ENCODE peak calls at places on chromosomes 16 and 17, in ten cellular contexts. One of them, this sample, is unnamed.

GRCh38 chr17:61442878-61443474 is 9.2 kb upstream of the TBX4 start:
- DNase-seq in AG04449: no peak
- DNase-seq in fibroblast of the aortic adventitia: no peak
- DNase-seq in GM23338: no peak
- DNase-seq in psoas muscle: no peak
- DNase-seq in progenitor cell of endocrine pancreas: no peak
- DNase-seq in cardiac fibroblast: no peak
- DNase-seq in lower leg skin: no peak
- DNase-seq in body of pancreas: no peak
- DNase-seq in HCT116: no peak
- DNase-seq in this sample: no peak

GRCh38 chr16:14309906-14310305 is 238.8 kb downstream of the MRTFB start:
- DNase-seq in AG04449: no peak
- DNase-seq in fibroblast of the aortic adventitia: peak; percentile 46
- DNase-seq in GM23338: no peak
- DNase-seq in psoas muscle: no peak
- DNase-seq in progenitor cell of endocrine pancreas: no peak
- DNase-seq in cardiac fibroblast: peak; percentile 83
- DNase-seq in lower leg skin: no peak
- DNase-seq in body of pancreas: no peak
- DNase-seq in HCT116: no peak
- DNase-seq in this sample: no peak

GRCh38 chr16:61324044-61324443 is 712.2 kb downstream of the CDH8 start:
- DNase-seq in AG04449: no peak
- DNase-seq in fibroblast of the aortic adventitia: no peak
- DNase-seq in GM23338: no peak
- DNase-seq in psoas muscle: no peak
- DNase-seq in progenitor cell of endocrine pancreas: no peak
- DNase-seq in cardiac fibroblast: no peak
- DNase-seq in lower leg skin: no peak
- DNase-seq in body of pancreas: no peak
- DNase-seq in HCT116: no peak
- DNase-seq in this sample: no peak

GRCh38 chr16:24289301-24289700 is 33.2 kb downstream of the CACNG3 start:
- DNase-seq in AG04449: no peak
- DNase-seq in fibroblast of the aortic adventitia: no peak
- DNase-seq in GM23338: no peak
- DNase-seq in psoas muscle: no peak
- DNase-seq in progenitor cell of endocrine pancreas: no peak
- DNase-seq in cardiac fibroblast: no peak
- DNase-seq in lower leg skin: peak; percentile 29
- DNase-seq in body of pancreas: no peak
- DNase-seq in HCT116: no peak
- DNase-seq in this sample: no peak

GRCh38 chr16:88512728-88513674 is 57.2 kb upstream of the ZC3H18 start:
- DNase-seq in AG04449: no peak
- DNase-seq in fibroblast of the aortic adventitia: no peak
- DNase-seq in GM23338: no peak
- DNase-seq in psoas muscle: no peak
- DNase-seq in progenitor cell of endocrine pancreas: no peak
- DNase-seq in cardiac fibroblast: no peak
- DNase-seq in lower leg skin: no peak
- DNase-seq in body of pancreas: no peak
- DNase-seq in HCT116: no peak
- DNase-seq in this sample: no peak

GRCh38 chr16:10828851-10829331 is 10.3 kb upstream of the TVP23A start:
- DNase-seq in AG04449: no peak
- DNase-seq in fibroblast of the aortic adventitia: peak; percentile 98
- DNase-seq in GM23338: peak; percentile 30
- DNase-seq in psoas muscle: peak; percentile 93
- DNase-seq in progenitor cell of endocrine pancreas: no peak
- DNase-seq in cardiac fibroblast: peak; percentile 66
- DNase-seq in lower leg skin: peak; percentile 97
- DNase-seq in body of pancreas: peak; percentile 98
- DNase-seq in HCT116: no peak
- DNase-seq in this sample: peak; percentile 48

GRCh38 chr16:86798247-86799041 is 220.1 kb downstream of the FOXL1 start:
- DNase-seq in AG04449: no peak
- DNase-seq in fibroblast of the aortic adventitia: peak; percentile 31
- DNase-seq in GM23338: no peak
- DNase-seq in psoas muscle: no peak
- DNase-seq in progenitor cell of endocrine pancreas: no peak
- DNase-seq in cardiac fibroblast: peak; percentile 4
- DNase-seq in lower leg skin: no peak
- DNase-seq in body of pancreas: no peak
- DNase-seq in HCT116: no peak
- DNase-seq in this sample: no peak

GRCh38 chr17:68849673-68850260 is 105.4 kb downstream of the ABCA8 start:
- DNase-seq in AG04449: no peak
- DNase-seq in fibroblast of the aortic adventitia: no peak
- DNase-seq in GM23338: no peak
- DNase-seq in psoas muscle: no peak
- DNase-seq in progenitor cell of endocrine pancreas: no peak
- DNase-seq in cardiac fibroblast: no peak
- DNase-seq in lower leg skin: no peak
- DNase-seq in body of pancreas: no peak
- DNase-seq in HCT116: no peak
- DNase-seq in this sample: no peak

GRCh38 chr17:66307257-66307656 is 4.8 kb downstream of the PRKCA start:
- DNase-seq in AG04449: no peak
- DNase-seq in fibroblast of the aortic adventitia: no peak
- DNase-seq in GM23338: no peak
- DNase-seq in psoas muscle: no peak
- DNase-seq in progenitor cell of endocrine pancreas: no peak
- DNase-seq in cardiac fibroblast: no peak
- DNase-seq in lower leg skin: no peak
- DNase-seq in body of pancreas: no peak
- DNase-seq in HCT116: no peak
- DNase-seq in this sample: no peak

GRCh38 chr16:4239020-4239419 is 2.9 kb downstream of the SRL start:
- DNase-seq in AG04449: no peak
- DNase-seq in fibroblast of the aortic adventitia: no peak
- DNase-seq in GM23338: no peak
- DNase-seq in psoas muscle: no peak
- DNase-seq in progenitor cell of endocrine pancreas: no peak
- DNase-seq in cardiac fibroblast: no peak
- DNase-seq in lower leg skin: no peak
- DNase-seq in body of pancreas: no peak
- DNase-seq in HCT116: no peak
- DNase-seq in this sample: no peak

GRCh38 chr17:10767237-10767636 is 36.7 kb downstream of the TMEM238L start:
- DNase-seq in AG04449: no peak
- DNase-seq in fibroblast of the aortic adventitia: no peak
- DNase-seq in GM23338: no peak
- DNase-seq in psoas muscle: no peak
- DNase-seq in progenitor cell of endocrine pancreas: no peak
- DNase-seq in cardiac fibroblast: no peak
- DNase-seq in lower leg skin: peak; percentile 60
- DNase-seq in body of pancreas: no peak
- DNase-seq in HCT116: no peak
- DNase-seq in this sample: no peak

GRCh38 chr17:1367351-1367745 is 32.7 kb downstream of the YWHAE start:
- DNase-seq in AG04449: no peak
- DNase-seq in fibroblast of the aortic adventitia: peak; percentile 43
- DNase-seq in GM23338: no peak
- DNase-seq in psoas muscle: no peak
- DNase-seq in progenitor cell of endocrine pancreas: no peak
- DNase-seq in cardiac fibroblast: no peak
- DNase-seq in lower leg skin: no peak
- DNase-seq in body of pancreas: no peak
- DNase-seq in HCT116: no peak
- DNase-seq in this sample: no peak

GRCh38 chr17:40175928-40176327 is 1.3 kb upstream of the RAPGEFL1 start:
- DNase-seq in AG04449: no peak
- DNase-seq in fibroblast of the aortic adventitia: no peak
- DNase-seq in GM23338: peak; percentile 33
- DNase-seq in psoas muscle: no peak
- DNase-seq in progenitor cell of endocrine pancreas: no peak
- DNase-seq in cardiac fibroblast: no peak
- DNase-seq in lower leg skin: no peak
- DNase-seq in body of pancreas: no peak
- DNase-seq in HCT116: no peak
- DNase-seq in this sample: no peak

GRCh38 chr17:4232168-4232813 is 31.5 kb downstream of the ANKFY1 start:
- DNase-seq in AG04449: no peak
- DNase-seq in fibroblast of the aortic adventitia: peak; percentile 81
- DNase-seq in GM23338: no peak
- DNase-seq in psoas muscle: no peak
- DNase-seq in progenitor cell of endocrine pancreas: no peak
- DNase-seq in cardiac fibroblast: peak; percentile 78
- DNase-seq in lower leg skin: no peak
- DNase-seq in body of pancreas: no peak
- DNase-seq in HCT116: no peak
- DNase-seq in this sample: no peak

GRCh38 chr17:80268427-80268826 is 7.8 kb downstream of the RNF213 start:
- DNase-seq in AG04449: no peak
- DNase-seq in fibroblast of the aortic adventitia: no peak
- DNase-seq in GM23338: no peak
- DNase-seq in psoas muscle: no peak
- DNase-seq in progenitor cell of endocrine pancreas: no peak
- DNase-seq in cardiac fibroblast: no peak
- DNase-seq in lower leg skin: no peak
- DNase-seq in body of pancreas: no peak
- DNase-seq in HCT116: no peak
- DNase-seq in this sample: no peak
- TF ChIP-seq CTCF in AG04449: no peak
- TF ChIP-seq CTCF in fibroblast of the aortic adventitia: no peak
- TF ChIP-seq CTCF in GM23338: no peak
- TF ChIP-seq CTCF in psoas muscle: no peak
- TF ChIP-seq CTCF in progenitor cell of endocrine pancreas: no peak
- TF ChIP-seq CTCF in cardiac fibroblast: no peak
- TF ChIP-seq CTCF in lower leg skin: no peak
- TF ChIP-seq CTCF in body of pancreas: no peak
- TF ChIP-seq CTCF in HCT116: no peak
- TF ChIP-seq CTCF in this sample: no peak

DNA sequence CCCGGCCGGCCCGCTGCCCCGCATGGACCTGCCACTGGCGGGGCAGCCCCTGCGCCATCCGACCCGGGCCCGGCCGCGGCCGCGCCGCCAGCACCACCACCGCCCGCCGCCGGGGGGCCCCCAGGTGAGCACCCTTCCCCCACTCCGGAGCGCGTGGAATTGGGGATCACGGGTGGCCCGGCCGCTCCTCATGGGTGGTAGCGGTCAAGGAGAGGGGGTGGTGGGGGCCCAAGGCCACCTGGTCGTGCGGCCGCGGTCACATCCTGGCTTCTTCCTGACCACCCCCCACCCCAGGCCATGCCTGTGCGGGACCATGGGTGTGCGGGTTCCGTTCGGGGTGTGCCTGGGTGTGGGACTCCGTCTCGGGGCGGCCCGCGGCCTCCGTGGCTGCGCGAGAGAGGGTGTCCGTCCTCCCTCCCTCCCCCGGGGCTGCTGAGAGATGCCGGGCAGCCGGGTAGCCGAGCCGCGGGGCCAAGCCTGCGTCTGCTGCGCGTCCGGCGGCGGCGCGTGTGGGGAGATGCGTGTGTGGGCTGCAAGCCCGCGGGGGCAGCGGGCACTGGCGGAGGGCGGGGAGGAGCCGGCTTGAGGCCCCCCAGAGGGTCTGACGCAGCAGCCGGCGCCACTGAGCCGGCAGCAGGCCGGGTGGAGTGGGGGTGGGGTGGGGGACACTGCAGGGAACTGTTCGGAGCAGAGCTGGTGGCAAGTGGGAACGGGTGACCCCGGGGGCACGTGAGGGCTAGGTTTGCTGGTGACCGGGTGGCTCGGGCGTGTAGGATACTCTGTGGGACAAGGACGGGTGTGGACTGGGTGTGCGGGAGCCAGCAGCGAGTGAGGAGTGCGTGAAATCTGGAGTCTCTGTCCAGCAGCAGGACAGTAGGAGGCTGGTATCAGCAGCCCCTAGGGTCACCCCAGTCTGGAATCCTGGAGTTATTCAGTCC is 6.7 kb downstream of the ACD start:
- DNase-seq in AG04449: no peak
- DNase-seq in fibroblast of the aortic adventitia: no peak
- DNase-seq in GM23338: no peak
- DNase-seq in psoas muscle: no peak
- DNase-seq in progenitor cell of endocrine pancreas: no peak
- DNase-seq in cardiac fibroblast: no peak
- DNase-seq in lower leg skin: no peak
- DNase-seq in body of pancreas: no peak
- DNase-seq in HCT116: no peak
- DNase-seq in this sample: no peak
- TF ChIP-seq CTCF in AG04449: peak; percentile 18
- TF ChIP-seq CTCF in fibroblast of the aortic adventitia: peak; percentile 18
- TF ChIP-seq CTCF in GM23338: peak; percentile 37
- TF ChIP-seq CTCF in psoas muscle: peak; percentile 25
- TF ChIP-seq CTCF in progenitor cell of endocrine pancreas: peak; percentile 56
- TF ChIP-seq CTCF in cardiac fibroblast: no peak
- TF ChIP-seq CTCF in lower leg skin: no peak
- TF ChIP-seq CTCF in body of pancreas: peak; percentile 41
- TF ChIP-seq CTCF in HCT116: peak; percentile 48
- TF ChIP-seq CTCF in this sample: peak; percentile 55

GRCh38 chr16:57619133-57619605 is 9.3 kb upstream of the ADGRG1 start:
- DNase-seq in AG04449: no peak
- DNase-seq in fibroblast of the aortic adventitia: no peak
- DNase-seq in GM23338: no peak
- DNase-seq in psoas muscle: no peak
- DNase-seq in progenitor cell of endocrine pancreas: no peak
- DNase-seq in cardiac fibroblast: no peak
- DNase-seq in lower leg skin: no peak
- DNase-seq in body of pancreas: no peak
- DNase-seq in HCT116: no peak
- DNase-seq in this sample: no peak
- TF ChIP-seq CTCF in AG04449: no peak
- TF ChIP-seq CTCF in fibroblast of the aortic adventitia: no peak
- TF ChIP-seq CTCF in GM23338: no peak
- TF ChIP-seq CTCF in psoas muscle: no peak
- TF ChIP-seq CTCF in progenitor cell of endocrine pancreas: no peak
- TF ChIP-seq CTCF in cardiac fibroblast: no peak
- TF ChIP-seq CTCF in lower leg skin: no peak
- TF ChIP-seq CTCF in body of pancreas: no peak
- TF ChIP-seq CTCF in HCT116: no peak
- TF ChIP-seq CTCF in this sample: no peak

GRCh38 chr17:28635506-28635905 is 9.5 kb downstream of the BLTP2 start:
- DNase-seq in AG04449: no peak
- DNase-seq in fibroblast of the aortic adventitia: no peak
- DNase-seq in GM23338: no peak
- DNase-seq in psoas muscle: no peak
- DNase-seq in progenitor cell of endocrine pancreas: no peak
- DNase-seq in cardiac fibroblast: no peak
- DNase-seq in lower leg skin: no peak
- DNase-seq in body of pancreas: no peak
- DNase-seq in HCT116: no peak
- DNase-seq in this sample: no peak

DNA sequence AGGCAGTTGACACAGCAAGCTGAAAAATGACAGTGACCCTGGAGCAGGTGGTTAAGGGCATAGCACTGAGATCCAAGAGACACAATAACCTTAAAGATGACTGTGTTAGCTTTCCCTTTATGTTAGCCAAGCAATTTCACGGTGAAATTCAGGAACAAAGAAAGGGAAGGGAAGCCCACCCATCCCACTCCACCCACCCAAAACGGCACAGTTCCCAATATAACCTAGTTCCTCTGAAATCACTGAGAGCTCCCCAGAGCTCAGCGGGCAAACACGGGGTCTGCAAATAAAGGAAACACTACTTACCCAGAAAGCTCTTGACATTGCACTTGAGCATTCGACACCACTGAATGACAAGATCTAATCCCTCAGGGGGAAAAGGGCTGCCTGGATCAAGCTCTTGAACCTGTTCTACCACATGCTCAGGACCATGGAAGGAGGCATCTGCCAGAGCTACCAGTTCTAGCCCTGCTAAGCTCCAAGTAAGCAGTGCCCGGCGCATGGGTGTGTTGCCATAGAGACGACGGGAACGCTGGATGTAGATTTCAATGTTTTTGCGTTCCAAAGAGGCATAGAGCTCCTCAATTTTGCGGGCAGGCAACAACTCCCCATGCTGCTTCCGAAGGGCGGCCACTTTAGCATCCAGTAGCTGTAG is 10.6 kb downstream of the BLTP2 start:
- DNase-seq in AG04449: no peak
- DNase-seq in fibroblast of the aortic adventitia: no peak
- DNase-seq in GM23338: no peak
- DNase-seq in psoas muscle: no peak
- DNase-seq in progenitor cell of endocrine pancreas: no peak
- DNase-seq in cardiac fibroblast: no peak
- DNase-seq in lower leg skin: no peak
- DNase-seq in body of pancreas: no peak
- DNase-seq in HCT116: no peak
- DNase-seq in this sample: no peak
- TF ChIP-seq CTCF in AG04449: no peak
- TF ChIP-seq CTCF in fibroblast of the aortic adventitia: no peak
- TF ChIP-seq CTCF in GM23338: no peak
- TF ChIP-seq CTCF in psoas muscle: no peak
- TF ChIP-seq CTCF in progenitor cell of endocrine pancreas: no peak
- TF ChIP-seq CTCF in cardiac fibroblast: no peak
- TF ChIP-seq CTCF in lower leg skin: no peak
- TF ChIP-seq CTCF in body of pancreas: no peak
- TF ChIP-seq CTCF in HCT116: no peak
- TF ChIP-seq CTCF in this sample: no peak